ENCODE peak calls at places on chromosome 20, in nine cellular contexts. One of them, this sample, is unnamed.

GRCh38 chr20:23602699-23603098 is 3.0 kb downstream of the CST9 start:
- DNase-seq in SK-N-SH: no peak
- DNase-seq in MM.1S: no peak
- DNase-seq in neural progenitor cell: no peak
- DNase-seq in GM23338: no peak
- DNase-seq in HCT116: no peak
- DNase-seq in GM23248: no peak
- DNase-seq in OCI-LY7: no peak
- DNase-seq in hepatocyte: no peak
- DNase-seq in this sample: no peak

GRCh38 chr20:53569606-53570307 is 23.9 kb downstream of the ZNF217 start:
- DNase-seq in neural progenitor cell: no peak
- DNase-seq in HCT116: no peak
- DNase-seq in SK-N-SH: no peak
- DNase-seq in hepatocyte: no peak
- DNase-seq in MM.1S: no peak
- DNase-seq in GM23338: no peak
- DNase-seq in GM23248: no peak
- DNase-seq in OCI-LY7: no peak
- DNase-seq in this sample: no peak

GRCh38 chr20:46962452-46963195 is 68.0 kb downstream of the EYA2 start:
- DNase-seq in MM.1S: no peak
- DNase-seq in OCI-LY7: peak
- DNase-seq in HCT116: no peak
- DNase-seq in GM23338: no peak
- DNase-seq in hepatocyte: no peak
- DNase-seq in neural progenitor cell: no peak
- DNase-seq in SK-N-SH: no peak
- DNase-seq in GM23248: peak
- DNase-seq in this sample: no peak

GRCh38 chr20:19697415-19697814 is 60.6 kb upstream of the RIN2 start:
- DNase-seq in SK-N-SH: no peak
- DNase-seq in MM.1S: no peak
- DNase-seq in OCI-LY7: no peak
- DNase-seq in HCT116: no peak
- DNase-seq in neural progenitor cell: no peak
- DNase-seq in GM23248: no peak
- DNase-seq in hepatocyte: no peak
- DNase-seq in GM23338: no peak
- DNase-seq in this sample: peak

GRCh38 chr20:1272368-1273155 is 6.5 kb downstream of the SNPH start:
- DNase-seq in GM23248: no peak
- DNase-seq in HCT116: no peak
- DNase-seq in GM23338: no peak
- DNase-seq in neural progenitor cell: no peak
- DNase-seq in OCI-LY7: no peak
- DNase-seq in hepatocyte: no peak
- DNase-seq in MM.1S: no peak
- DNase-seq in SK-N-SH: no peak
- DNase-seq in this sample: no peak

GRCh38 chr20:44644384-44645131 is 6.9 kb downstream of the ADA start:
- DNase-seq in MM.1S: peak
- DNase-seq in GM23338: no peak
- DNase-seq in HCT116: no peak
- DNase-seq in OCI-LY7: peak
- DNase-seq in neural progenitor cell: no peak
- DNase-seq in SK-N-SH: no peak
- DNase-seq in GM23248: no peak
- DNase-seq in hepatocyte: no peak
- DNase-seq in this sample: no peak

GRCh38 chr20:63946986-63947637 is 9.1 kb downstream of the UCKL1 start:
- DNase-seq in MM.1S: no peak
- DNase-seq in OCI-LY7: no peak
- DNase-seq in GM23248: no peak
- DNase-seq in HCT116: no peak
- DNase-seq in hepatocyte: no peak
- DNase-seq in SK-N-SH: no peak
- DNase-seq in neural progenitor cell: no peak
- DNase-seq in GM23338: no peak
- DNase-seq in this sample: no peak

GRCh38 chr20:32558526-32558925 is 26.6 kb downstream of the NOL4L start:
- DNase-seq in SK-N-SH: no peak
- DNase-seq in MM.1S: no peak
- DNase-seq in HCT116: no peak
- DNase-seq in GM23248: no peak
- DNase-seq in OCI-LY7: no peak
- DNase-seq in GM23338: no peak
- DNase-seq in neural progenitor cell: peak
- DNase-seq in hepatocyte: no peak
- DNase-seq in this sample: no peak

GRCh38 chr20:43870484-43870883 is 44.2 kb upstream of the TOX2 start:
- DNase-seq in HCT116: no peak
- DNase-seq in SK-N-SH: no peak
- DNase-seq in GM23338: no peak
- DNase-seq in MM.1S: no peak
- DNase-seq in hepatocyte: no peak
- DNase-seq in GM23248: peak
- DNase-seq in OCI-LY7: no peak
- DNase-seq in neural progenitor cell: no peak
- DNase-seq in this sample: peak

GRCh38 chr20:54268941-54269340 is 61.1 kb downstream of the PFDN4 start:
- DNase-seq in GM23338: peak
- DNase-seq in hepatocyte: no peak
- DNase-seq in OCI-LY7: no peak
- DNase-seq in SK-N-SH: no peak
- DNase-seq in MM.1S: no peak
- DNase-seq in GM23248: no peak
- DNase-seq in HCT116: no peak
- DNase-seq in neural progenitor cell: peak
- DNase-seq in this sample: no peak

GRCh38 chr20:59242714-59243626 is 57.4 kb upstream of the EDN3 start:
- DNase-seq in GM23338: no peak
- DNase-seq in MM.1S: no peak
- DNase-seq in SK-N-SH: no peak
- DNase-seq in neural progenitor cell: no peak
- DNase-seq in hepatocyte: no peak
- DNase-seq in OCI-LY7: no peak
- DNase-seq in GM23248: peak
- DNase-seq in HCT116: no peak
- DNase-seq in this sample: peak

GRCh38 chr20:9241232-9241692 is 172.4 kb downstream of the PLCB4 start:
- DNase-seq in GM23248: peak
- DNase-seq in hepatocyte: no peak
- DNase-seq in SK-N-SH: no peak
- DNase-seq in GM23338: no peak
- DNase-seq in MM.1S: no peak
- DNase-seq in OCI-LY7: no peak
- DNase-seq in HCT116: peak
- DNase-seq in neural progenitor cell: no peak
- DNase-seq in this sample: peak

GRCh38 chr20:45359069-45359405 is 3.9 kb upstream of the SYS1 start:
- DNase-seq in HCT116: no peak
- DNase-seq in MM.1S: no peak
- DNase-seq in hepatocyte: no peak
- DNase-seq in GM23248: peak
- DNase-seq in OCI-LY7: no peak
- DNase-seq in neural progenitor cell: no peak
- DNase-seq in GM23338: no peak
- DNase-seq in SK-N-SH: no peak
- DNase-seq in this sample: no peak

GRCh38 chr20:36060676-36061075 is 92.3 kb downstream of the CNBD2 start:
- DNase-seq in OCI-LY7: no peak
- DNase-seq in GM23248: no peak
- DNase-seq in neural progenitor cell: no peak
- DNase-seq in SK-N-SH: no peak
- DNase-seq in hepatocyte: no peak
- DNase-seq in GM23338: no peak
- DNase-seq in HCT116: no peak
- DNase-seq in MM.1S: no peak
- DNase-seq in this sample: no peak

GRCh38 chr20:44008806-44009678 is 94.4 kb downstream of the TOX2 start:
- DNase-seq in SK-N-SH: no peak
- DNase-seq in GM23338: no peak
- DNase-seq in GM23248: no peak
- DNase-seq in hepatocyte: no peak
- DNase-seq in HCT116: no peak
- DNase-seq in OCI-LY7: no peak
- DNase-seq in neural progenitor cell: no peak
- DNase-seq in MM.1S: no peak
- DNase-seq in this sample: peak

GRCh38 chr20:21826946-21827345 is 121.5 kb downstream of the PAX1 start:
- DNase-seq in hepatocyte: no peak
- DNase-seq in MM.1S: no peak
- DNase-seq in OCI-LY7: no peak
- DNase-seq in HCT116: no peak
- DNase-seq in GM23248: no peak
- DNase-seq in neural progenitor cell: peak
- DNase-seq in GM23338: peak
- DNase-seq in SK-N-SH: no peak
- DNase-seq in this sample: no peak

GRCh38 chr20:14478126-14478525 is 140.7 kb upstream of the FLRT3 start:
- DNase-seq in OCI-LY7: no peak
- DNase-seq in SK-N-SH: no peak
- DNase-seq in HCT116: no peak
- DNase-seq in GM23338: no peak
- DNase-seq in hepatocyte: no peak
- DNase-seq in GM23248: peak
- DNase-seq in MM.1S: no peak
- DNase-seq in neural progenitor cell: no peak
- DNase-seq in this sample: no peak

DNA sequence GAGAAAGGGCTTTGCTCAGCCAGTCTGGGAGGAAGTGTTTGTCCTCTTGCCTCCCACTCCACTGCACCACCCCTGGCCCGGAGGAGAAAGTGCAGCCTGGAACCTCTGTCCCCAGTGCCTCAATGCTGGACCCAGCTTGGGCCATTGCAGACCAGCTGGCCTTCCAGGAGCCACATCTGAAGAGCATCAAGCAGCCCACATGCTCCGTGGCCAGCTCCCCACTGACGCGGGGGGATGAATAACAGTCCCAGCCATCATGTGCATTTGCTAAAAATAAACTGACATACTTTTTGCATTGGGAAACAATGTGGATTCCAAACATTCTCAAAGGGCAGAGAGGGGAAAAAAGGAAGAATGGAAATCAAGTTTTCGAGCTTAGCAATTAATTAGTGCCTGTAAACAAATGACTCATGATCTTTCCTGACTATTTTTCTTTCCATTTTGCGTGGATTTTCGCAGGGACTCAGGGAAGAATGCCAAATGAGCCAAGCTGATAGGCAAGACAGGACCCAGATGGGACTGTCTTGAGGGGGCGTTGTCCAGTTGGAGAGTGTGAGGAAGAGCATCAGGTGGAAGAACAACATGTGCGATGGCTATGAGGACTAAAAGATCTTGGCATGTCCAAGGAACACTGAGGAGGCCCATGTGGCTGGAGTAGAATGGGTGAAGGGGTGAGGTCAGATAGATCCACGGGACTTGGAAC is 34.1 kb downstream of the CEBPB start:
- DNase-seq in GM23248: peak
- DNase-seq in neural progenitor cell: no peak
- DNase-seq in SK-N-SH: no peak
- DNase-seq in HCT116: no peak
- DNase-seq in MM.1S: no peak
- DNase-seq in GM23338: peak
- DNase-seq in OCI-LY7: no peak
- DNase-seq in hepatocyte: peak
- DNase-seq in this sample: no peak
- TF ChIP-seq EZH2phosphoT487 in GM23248: no peak
- TF ChIP-seq EZH2phosphoT487 in neural progenitor cell: no peak
- TF ChIP-seq EZH2phosphoT487 in SK-N-SH: no peak
- TF ChIP-seq EZH2phosphoT487 in HCT116: no peak
- TF ChIP-seq EZH2phosphoT487 in MM.1S: no peak
- TF ChIP-seq EZH2phosphoT487 in GM23338: no peak
- TF ChIP-seq EZH2phosphoT487 in OCI-LY7: no peak
- TF ChIP-seq EZH2phosphoT487 in hepatocyte: no peak
- TF ChIP-seq EZH2phosphoT487 in this sample: no peak

GRCh38 chr20:62641749-62642665 is at the start of gene SLCO4A1:
- DNase-seq in SK-N-SH: peak
- DNase-seq in neural progenitor cell: peak
- DNase-seq in GM23338: peak
- DNase-seq in MM.1S: peak
- DNase-seq in GM23248: peak
- DNase-seq in OCI-LY7: peak
- DNase-seq in hepatocyte: peak
- DNase-seq in HCT116: peak
- DNase-seq in this sample: peak
- TF ChIP-seq EZH2phosphoT487 in SK-N-SH: no peak
- TF ChIP-seq EZH2phosphoT487 in neural progenitor cell: no peak
- TF ChIP-seq EZH2phosphoT487 in GM23338: no peak
- TF ChIP-seq EZH2phosphoT487 in MM.1S: no peak
- TF ChIP-seq EZH2phosphoT487 in GM23248: no peak
- TF ChIP-seq EZH2phosphoT487 in OCI-LY7: no peak
- TF ChIP-seq EZH2phosphoT487 in hepatocyte: no peak
- TF ChIP-seq EZH2phosphoT487 in HCT116: no peak
- TF ChIP-seq EZH2phosphoT487 in this sample: no peak

GRCh38 chr20:38219006-38219950 is 41.3 kb downstream of the KIAA1755 start:
- DNase-seq in MM.1S: no peak
- DNase-seq in neural progenitor cell: no peak
- DNase-seq in SK-N-SH: no peak
- DNase-seq in OCI-LY7: no peak
- DNase-seq in hepatocyte: no peak
- DNase-seq in HCT116: no peak
- DNase-seq in GM23338: no peak
- DNase-seq in GM23248: no peak
- DNase-seq in this sample: no peak
- TF ChIP-seq EZH2phosphoT487 in MM.1S: no peak
- TF ChIP-seq EZH2phosphoT487 in neural progenitor cell: no peak
- TF ChIP-seq EZH2phosphoT487 in SK-N-SH: no peak
- TF ChIP-seq EZH2phosphoT487 in OCI-LY7: no peak
- TF ChIP-seq EZH2phosphoT487 in hepatocyte: no peak
- TF ChIP-seq EZH2phosphoT487 in HCT116: no peak
- TF ChIP-seq EZH2phosphoT487 in GM23338: no peak
- TF ChIP-seq EZH2phosphoT487 in GM23248: no peak
- TF ChIP-seq EZH2phosphoT487 in this sample: no peak

GRCh38 chr20:48049171-48049570 is 263.9 kb upstream of the SULF2 start:
- DNase-seq in MM.1S: no peak
- DNase-seq in GM23338: no peak
- DNase-seq in OCI-LY7: no peak
- DNase-seq in neural progenitor cell: no peak
- DNase-seq in HCT116: no peak
- DNase-seq in SK-N-SH: no peak
- DNase-seq in GM23248: no peak
- DNase-seq in hepatocyte: no peak
- DNase-seq in this sample: no peak

GRCh38 chr20:48047453-48047852 is 262.2 kb upstream of the SULF2 start:
- DNase-seq in GM23338: no peak
- DNase-seq in SK-N-SH: no peak
- DNase-seq in MM.1S: no peak
- DNase-seq in hepatocyte: no peak
- DNase-seq in neural progenitor cell: no peak
- DNase-seq in GM23248: no peak
- DNase-seq in HCT116: no peak
- DNase-seq in OCI-LY7: no peak
- DNase-seq in this sample: peak

GRCh38 chr20:48051810-48052491 is 266.7 kb upstream of the SULF2 start:
- DNase-seq in GM23338: peak
- DNase-seq in SK-N-SH: peak
- DNase-seq in GM23248: peak
- DNase-seq in MM.1S: no peak
- DNase-seq in HCT116: no peak
- DNase-seq in hepatocyte: peak
- DNase-seq in neural progenitor cell: no peak
- DNase-seq in OCI-LY7: no peak
- DNase-seq in this sample: peak

GRCh38 chr20:48052492-48052870 is 267.2 kb upstream of the SULF2 start:
- DNase-seq in HCT116: no peak
- DNase-seq in neural progenitor cell: no peak
- DNase-seq in GM23248: peak
- DNase-seq in MM.1S: no peak
- DNase-seq in GM23338: no peak
- DNase-seq in SK-N-SH: peak
- DNase-seq in hepatocyte: peak
- DNase-seq in OCI-LY7: no peak
- DNase-seq in this sample: peak

GRCh38 chr20:48049631-48050030 is 264.4 kb upstream of the SULF2 start:
- DNase-seq in OCI-LY7: no peak
- DNase-seq in MM.1S: no peak
- DNase-seq in neural progenitor cell: no peak
- DNase-seq in GM23338: no peak
- DNase-seq in SK-N-SH: no peak
- DNase-seq in GM23248: no peak
- DNase-seq in hepatocyte: no peak
- DNase-seq in HCT116: no peak
- DNase-seq in this sample: no peak
- TF ChIP-seq EZH2phosphoT487 in OCI-LY7: no peak
- TF ChIP-seq EZH2phosphoT487 in MM.1S: no peak
- TF ChIP-seq EZH2phosphoT487 in neural progenitor cell: no peak
- TF ChIP-seq EZH2phosphoT487 in GM23338: no peak
- TF ChIP-seq EZH2phosphoT487 in SK-N-SH: no peak
- TF ChIP-seq EZH2phosphoT487 in GM23248: no peak
- TF ChIP-seq EZH2phosphoT487 in hepatocyte: no peak
- TF ChIP-seq EZH2phosphoT487 in HCT116: no peak
- TF ChIP-seq EZH2phosphoT487 in this sample: no peak